ENCODE peak calls at places on chromosomes 1 and 21, in nine cellular contexts. Q is neural crest cell, K is GM12865, P is heart right ventricle, S is WTC11, Y is nephron progenitor cell, T is B cell, G is GM13977, N is mesothelial cell of epicardium. E is an unnamed sample.

GRCh38 chr1:19949016-19949415 is 25.6 kb upstream of the PLA2G2E start:
- DNase-seq in S (no peak), N (no peak), T (no peak), P (no peak), G (no peak), Q (no peak), K (no peak), Y (no peak), E (no peak)

GRCh38 chr1:227417622-227418245 is 99.4 kb upstream of the CDC42BPA start:
- DNase-seq in G (no peak), N (no peak), Q (no peak), P (no peak), S (no peak), K (no peak), Y (no peak), T (no peak), E (no peak)

GRCh38 chr1:40532844-40533424 is 1.5 kb downstream of the ZNF684 start:
- DNase-seq in S (peak; percentile 22), Q (peak; percentile 26), P (no peak), T (peak; percentile 46), Y (peak; percentile 20), G (peak; percentile 52), N (no peak), K (peak; percentile 74), E (no peak)

GRCh38 chr1:204647114-204647804 is 38.3 kb downstream of the LRRN2 start:
- DNase-seq in Y (peak; percentile 40), K (peak; percentile 69), S (peak; percentile 41), G (peak; percentile 79), Q (peak; percentile 23), N (no peak), P (no peak), T (no peak), E (no peak)

GRCh38 chr1:19644761-19645543 is 841 bp downstream of the NBL1 start:
- DNase-seq in Q (peak; percentile 35), P (peak; percentile 49), N (no peak), S (peak; percentile 51), K (peak; percentile 53), T (peak; percentile 71), Y (peak; percentile 50), G (peak; percentile 82), E (no peak)

GRCh38 chr1:67532452-67533216 is 102.4 kb upstream of the SERBP1 start:
- DNase-seq in P (no peak), Y (peak; percentile 32), S (peak; percentile 20), N (no peak), T (peak; percentile 44), Q (peak; percentile 5), G (peak; percentile 61), K (peak; percentile 82), E (no peak)

GRCh38 chr21:29261555-29262540 is 36.9 kb upstream of the BACH1 start:
- DNase-seq in K (no peak), T (no peak), S (no peak), N (no peak), P (no peak), Y (no peak), G (no peak), Q (no peak), E (no peak)

GRCh38 chr1:36287595-36287994 is 18.6 kb upstream of the SH3D21 start:
- DNase-seq in Q (no peak), T (no peak), S (no peak), P (no peak), G (no peak), N (no peak), Y (no peak), K (no peak), E (no peak)

GRCh38 chr1:59697138-59697811 is 117.5 kb upstream of the HOOK1 start:
- DNase-seq in Y (no peak), G (no peak), K (peak; percentile 54), T (no peak), N (no peak), S (no peak), Q (no peak), P (no peak), E (no peak)

GRCh38 chr1:6423321-6423999 is 1.1 kb upstream of the ESPN start:
- DNase-seq in N (no peak), T (peak; percentile 89), Q (no peak), K (peak; percentile 63), Y (peak; percentile 69), S (peak; percentile 91), G (peak; percentile 91), P (no peak), E (peak; percentile 70)

GRCh38 chr1:234154320-234155251 is 218.7 kb upstream of the COA6 start:
- DNase-seq in P (no peak), Y (peak; percentile 30), N (no peak), K (peak; percentile 80), Q (peak; percentile 14), G (peak; percentile 50), S (peak; percentile 20), T (no peak), E (no peak)

GRCh38 chr1:63980706-63981407 is 207.0 kb downstream of the ROR1 start:
- DNase-seq in G (no peak), K (no peak), S (no peak), Q (no peak), T (no peak), N (no peak), P (no peak), Y (no peak), E (no peak)

GRCh38 chr1:116483481-116484309 is 87.1 kb downstream of the CD58 start:
- DNase-seq in K (no peak), G (no peak), T (no peak), Q (no peak), N (no peak), Y (no peak), P (peak; percentile 68), S (no peak), E (no peak)

GRCh38 chr1:98315309-98315708 is 346.2 kb upstream of the SNX7 start:
- DNase-seq in G (no peak), K (no peak), Y (no peak), T (no peak), N (no peak), S (no peak), Q (no peak), P (no peak), E (no peak)

GRCh38 chr1:181021811-181022434 is 747 bp downstream of the STX6 start:
- DNase-seq in N (peak; percentile 31), G (peak; percentile 81), S (peak; percentile 50), K (peak; percentile 83), Y (peak; percentile 69), Q (peak; percentile 42), P (peak; percentile 62), T (peak; percentile 64), E (no peak)

GRCh38 chr1:104953555-104953954 is 1203.9 kb downstream of the AMY1C start:
- DNase-seq in P (no peak), Q (no peak), S (no peak), K (no peak), Y (no peak), N (no peak), T (no peak), G (no peak), E (no peak)

GRCh38 chr1:62311473-62311943 is 7.7 kb downstream of the KANK4 start:
- DNase-seq in Y (peak; percentile 31), P (no peak), Q (no peak), K (no peak), T (no peak), G (no peak), N (no peak), S (no peak), E (no peak)

GRCh38 chr1:92961131-92961895 is at the start of gene DIPK1A:
- DNase-seq in S (peak; percentile 88), G (peak; percentile 88), P (peak; percentile 81), Q (peak; percentile 69), N (peak; percentile 58), Y (peak; percentile 86), T (peak; percentile 89), K (peak; percentile 94), E (peak; percentile 72)
- TF ChIP-seq CTCF in S (no peak), G (peak; percentile 32), P (peak; percentile 18), Q (peak; percentile 52), N (peak; percentile 19), Y (no peak), T (peak; percentile 45), K (peak; percentile 39), E (peak; percentile 51)

GRCh38 chr1:82604524-82604923 is 803.8 kb downstream of the ADGRL2 start:
- DNase-seq in T (no peak), Y (peak; percentile 17), G (no peak), Q (no peak), N (no peak), P (no peak), K (peak; percentile 24), S (peak; percentile 38), E (no peak)
- TF ChIP-seq CTCF in T (no peak), Y (peak; percentile 37), G (no peak), Q (peak; percentile 42), N (no peak), P (no peak), K (peak; percentile 31), S (no peak), E (peak; percentile 42)

DNA sequence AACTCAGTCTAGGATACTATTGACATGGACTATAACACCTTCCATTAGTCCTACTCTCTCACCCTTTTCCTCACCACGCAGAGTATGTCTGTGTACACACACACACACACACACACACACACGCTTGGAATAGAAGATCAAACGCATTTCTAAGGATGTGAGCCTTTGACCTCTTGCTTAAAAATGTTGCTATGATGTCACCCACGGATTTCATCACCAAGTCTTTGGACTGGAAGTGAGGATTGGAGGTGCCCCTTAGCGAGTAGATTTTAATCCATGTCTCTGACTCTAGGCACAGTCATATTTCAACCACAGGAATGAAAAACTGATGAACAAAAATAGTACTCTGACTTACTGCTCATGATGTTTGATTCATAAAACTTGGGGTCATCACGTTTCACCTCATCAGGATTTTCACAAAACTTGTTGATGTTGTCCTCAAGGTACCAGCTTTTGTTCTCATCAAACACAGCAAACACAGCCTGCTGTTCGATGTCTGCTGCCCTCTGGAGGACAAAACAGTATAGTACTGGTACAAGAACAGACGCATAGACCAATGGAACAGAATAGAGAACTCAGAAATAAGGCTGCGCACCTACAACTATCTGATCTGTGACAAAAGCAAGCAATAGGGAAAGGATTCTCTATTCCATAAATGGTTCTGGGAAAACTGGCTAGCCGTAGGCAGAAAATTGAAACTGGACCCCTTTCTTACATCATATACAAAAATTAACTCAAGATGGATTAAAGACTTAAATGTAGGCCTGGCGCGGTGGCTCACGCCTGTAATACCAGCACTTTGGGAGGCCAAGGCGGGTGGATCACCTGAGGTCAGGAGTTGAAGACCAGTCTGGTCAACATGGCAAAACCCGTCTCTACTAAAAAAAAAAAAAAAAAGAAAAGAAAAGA is 39.9 kb downstream of the F5 start:
- DNase-seq in G (peak; percentile 11), Q (peak; percentile 50), S (peak; percentile 35), Y (peak; percentile 51), K (peak; percentile 87), P (no peak), T (no peak), N (no peak), E (peak; percentile 35)
- TF ChIP-seq CTCF in G (peak; percentile 78), Q (peak; percentile 87), S (peak; percentile 28), Y (peak; percentile 71), K (peak; percentile 67), P (peak; percentile 81), T (peak; percentile 78), N (peak; percentile 62), E (peak; percentile 92)

DNA sequence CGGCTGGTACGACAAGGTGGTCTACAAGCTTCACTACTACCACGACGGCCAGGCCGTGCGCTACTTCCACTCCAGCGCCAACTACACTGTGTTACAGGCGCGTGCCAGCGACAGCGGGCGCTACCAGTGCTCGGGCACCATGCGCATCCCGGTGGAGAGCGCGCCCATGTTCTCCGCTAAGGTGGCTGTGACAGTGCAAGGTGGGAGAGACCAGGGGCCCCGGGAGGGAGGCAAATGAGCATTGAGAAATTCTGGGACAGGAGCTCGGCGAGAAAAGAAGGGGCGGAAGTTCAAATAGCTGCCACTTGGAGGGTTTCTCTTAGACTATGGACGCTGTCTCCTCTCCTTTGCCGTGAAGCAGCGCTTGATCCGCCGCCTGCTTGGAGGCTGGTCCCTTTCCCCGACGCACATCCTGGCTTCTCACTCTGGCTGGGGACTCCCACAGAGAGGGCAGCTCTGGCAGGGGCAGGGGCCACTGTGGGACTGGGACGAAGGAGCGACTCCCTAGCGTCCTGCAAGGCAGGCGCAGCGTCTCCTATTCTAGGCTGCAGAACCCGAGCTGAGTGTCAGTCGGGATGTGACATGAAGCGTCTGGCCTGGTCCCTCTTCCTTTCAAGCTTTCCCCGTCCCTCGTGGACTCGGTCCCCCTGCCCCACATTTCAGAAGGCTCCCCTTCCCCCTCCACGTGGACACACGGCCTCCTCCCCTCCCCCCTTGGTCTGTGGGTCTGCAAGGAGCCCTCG is 4.7 kb downstream of the FCRLB start:
- DNase-seq in Y (peak; percentile 52), N (peak; percentile 29), G (peak; percentile 38), K (peak; percentile 73), T (peak; percentile 34), P (peak; percentile 41), Q (peak; percentile 50), S (peak; percentile 42), E (peak; percentile 32)
- TF ChIP-seq CTCF in Y (peak; percentile 36), N (no peak), G (no peak), K (peak; percentile 6), T (peak; percentile 5), P (peak; percentile 35), Q (peak; percentile 63), S (no peak), E (peak; percentile 52)

E was measured in progenitor cell of endocrine pancreas.